ENCODE peak calls at places on chromosomes 1 and 21, in ten cellular contexts. D is Panc1; R is psoas muscle; G is NCI-H524 treated with DMSO at 0.1 percent for 48 hours; X is kidney tubule cell; S is stimulated activated CD4-positive, alpha-beta T cell treated with anti-CD3 and anti-CD28 coated beads, Interleukin-1b, Interleukin-23, amount 100 ng/mL, for 1 hour; H is AG04450; Y is LoVo; K is retinal pigment epithelial cell; N is NCI-H1105. M is an unnamed sample.

GRCh38 chr1:159924025-159924790 is 1.1 kb downstream of the TAGLN2 start:
- DNase-seq in D (no peak), R (peak; percentile 91), G (no peak), X (peak; percentile 95), S (peak; percentile 22), H (no peak), Y (peak; percentile 85), K (no peak), N (no peak), M (peak; percentile 79)

GRCh38 chr1:248891758-248892157 is 14.3 kb upstream of the PGBD2 start:
- DNase-seq in D (no peak), R (no peak), G (no peak), X (no peak), S (no peak), H (no peak), Y (no peak), K (no peak), N (no peak), M (no peak)

GRCh38 chr1:179253286-179253972 is 24.0 kb upstream of the ABL2 start:
- DNase-seq in D (no peak), R (no peak), G (no peak), X (no peak), S (no peak), H (no peak), Y (no peak), K (no peak), N (no peak), M (no peak)

GRCh38 chr21:45460011-45460565 is 55.1 kb downstream of the COL18A1 start:
- DNase-seq in D (no peak), R (peak; percentile 12), G (no peak), X (no peak), S (no peak), H (no peak), Y (no peak), K (no peak), N (no peak), M (no peak)

GRCh38 chr1:36108314-36108713 is 16.7 kb downstream of the COL8A2 start:
- DNase-seq in D (no peak), R (no peak), G (no peak), X (no peak), S (no peak), H (no peak), Y (no peak), K (no peak), N (no peak), M (no peak)

GRCh38 chr1:206662396-206663092 is 22.2 kb upstream of the MAPKAPK2 start:
- DNase-seq in D (no peak), R (no peak), G (no peak), X (peak; percentile 22), S (no peak), H (no peak), Y (no peak), K (no peak), N (no peak), M (no peak)

GRCh38 chr1:78223417-78224215 is 177.8 kb downstream of the GIPC2 start:
- DNase-seq in D (no peak), R (no peak), G (no peak), X (peak; percentile 64), S (no peak), H (no peak), Y (no peak), K (no peak), N (no peak), M (no peak)

GRCh38 chr1:31444725-31445448 is 31.9 kb downstream of the SERINC2 start:
- DNase-seq in D (no peak), R (no peak), G (no peak), X (peak; percentile 88), S (no peak), H (no peak), Y (peak; percentile 96), K (no peak), N (no peak), M (no peak)

GRCh38 chr1:239976130-239976968 is 115.3 kb upstream of the FMN2 start:
- DNase-seq in D (peak; percentile 35), R (peak; percentile 26), G (no peak), X (peak; percentile 61), S (peak; percentile 8), H (peak; percentile 13), Y (peak; percentile 54), K (no peak), N (no peak), M (peak; percentile 30)

M was measured in stimulated activated naive CD8-positive, alpha-beta T cell treated with anti-CD3 and anti-CD28 coated beads, Interleukin-15, amount 100 ng/mL, for 72 hours.